ENCODE peak calls at places on chromosomes 13 and 19, in eight cellular contexts. G is activated T-cell treated with anti-CD3 and anti-CD28 coated beads, Interleukin-2, amount 50 U/mL, for 72 hours; S is neuronal stem cell; F is progenitor cell of endocrine pancreas; Q is adrenal gland; T is BJ; Z is stimulated activated CD4-positive, alpha-beta T cell treated with anti-CD3 and anti-CD28 coated beads, TNF-alpha, amount 100 ng/mL, for 4 hours; M is GM04504. C is an unnamed sample.

GRCh38 chr19:938233-938923 is 12.5 kb downstream of the ARID3A start:
- DNase-seq in T (no peak), Q (no peak), M (no peak), S (no peak), F (no peak), G (no peak), Z (no peak), C (no peak)

GRCh38 chr13:50449465-50449864 is 394.0 kb downstream of the DLEU7 start:
- DNase-seq in S (no peak), G (no peak), F (no peak), Q (no peak), T (no peak), M (no peak), Z (no peak), C (no peak)

GRCh38 chr19:2905918-2906519 is 5.3 kb downstream of the ZNF57 start:
- DNase-seq in S (no peak), G (no peak), M (no peak), F (no peak), Q (no peak), T (no peak), Z (no peak), C (no peak)

GRCh38 chr19:11284535-11284934 is 11.4 kb upstream of the TSPAN16 start:
- DNase-seq in Q (no peak), F (no peak), G (no peak), M (no peak), S (no peak), T (no peak), Z (no peak), C (no peak)

GRCh38 chr19:41296323-41296935 is 13.5 kb upstream of the CCDC97 start:
- DNase-seq in F (no peak), M (no peak), Z (no peak), T (no peak), G (no peak), Q (no peak), S (no peak), C (no peak)

GRCh38 chr13:21034602-21035190 is 26.7 kb downstream of the LATS2 start:
- DNase-seq in G (no peak), M (no peak), Q (peak), Z (no peak), S (no peak), F (no peak), T (no peak), C (no peak)

GRCh38 chr13:36858285-36858684 is 39.3 kb downstream of the RFXAP start:
- DNase-seq in Z (no peak), S (no peak), Q (no peak), F (no peak), M (peak), T (peak), G (no peak), C (no peak)

GRCh38 chr19:12543855-12544254 is 7.4 kb downstream of the ZNF564 start:
- DNase-seq in Z (no peak), M (no peak), Q (no peak), G (no peak), T (no peak), F (no peak), S (no peak), C (no peak)

GRCh38 chr19:40348961-40349507 is 539 bp downstream of the PLD3 start:
- DNase-seq in G (no peak), S (no peak), M (peak), F (no peak), Z (no peak), T (no peak), Q (peak), C (peak)

GRCh38 chr13:102316732-102317131 is 85.1 kb downstream of the FGF14 start:
- DNase-seq in M (no peak), T (no peak), Z (no peak), G (no peak), F (no peak), Q (no peak), S (no peak), C (no peak)

GRCh38 chr13:98462241-98462882 is 114.5 kb downstream of the STK24 start:
- DNase-seq in M (no peak), Z (no peak), F (no peak), Q (no peak), G (no peak), T (no peak), S (no peak), C (no peak)

GRCh38 chr13:20193142-20193923 is 595 bp upstream of the GJB2 start:
- DNase-seq in M (no peak), Z (no peak), S (no peak), F (no peak), Q (no peak), T (no peak), G (no peak), C (peak)

GRCh38 chr19:19348266-19348665 is 27.6 kb downstream of the MAU2 start:
- DNase-seq in M (no peak), Z (no peak), T (no peak), S (no peak), G (no peak), Q (no peak), F (no peak), C (no peak)

GRCh38 chr19:15291666-15292065 is 40.7 kb downstream of the BRD4 start:
- DNase-seq in G (no peak), T (no peak), F (no peak), S (no peak), Q (no peak), Z (no peak), M (no peak), C (no peak)

GRCh38 chr13:30499338-30499737 is 33.6 kb upstream of the HMGB1 start:
- DNase-seq in Z (no peak), F (no peak), G (no peak), T (no peak), M (no peak), S (no peak), Q (no peak), C (no peak)

GRCh38 chr13:112251930-112252585 is 124.1 kb upstream of the SPACA7 start:
- DNase-seq in M (no peak), Z (no peak), S (no peak), Q (peak), G (no peak), F (no peak), T (no peak), C (no peak)

GRCh38 chr13:85170372-85170771 is 628.8 kb downstream of the SLITRK6 start:
- DNase-seq in G (no peak), Z (no peak), T (no peak), Q (no peak), F (no peak), S (no peak), M (no peak), C (no peak)

GRCh38 chr19:38538793-38539528 is 78.8 kb downstream of the MAP4K1 start:
- DNase-seq in T (no peak), F (no peak), G (peak), Z (no peak), M (no peak), S (no peak), Q (no peak), C (no peak)

GRCh38 chr13:85853901-85854663 is 54.9 kb upstream of the SLITRK6 start:
- DNase-seq in Z (no peak), Q (no peak), F (no peak), M (no peak), G (no peak), T (no peak), S (no peak), C (no peak)

GRCh38 chr19:49983645-49984229 is 22.8 kb upstream of the SIGLEC11 start:
- DNase-seq in T (no peak), Q (peak), Z (peak), S (peak), G (peak), M (peak), F (peak), C (peak)

GRCh38 chr19:12938536-12939291 is at the start of gene CALR:
- DNase-seq in T (no peak), S (no peak), F (no peak), M (no peak), Z (no peak), Q (no peak), G (no peak), C (peak)

GRCh38 chr13:41694902-41695301 is 237.6 kb downstream of the RGCC start:
- DNase-seq in Q (peak), F (no peak), M (peak), T (peak), Z (no peak), S (no peak), G (no peak), C (no peak)

GRCh38 chr19:12331211-12331941 is 2.1 kb downstream of the ZNF563 start:
- DNase-seq in M (no peak), Q (peak), G (peak), F (no peak), Z (peak), S (no peak), T (no peak), C (peak)

GRCh38 chr13:39462456-39462855 is 140.5 kb downstream of the LHFPL6 start:
- DNase-seq in F (no peak), M (no peak), G (no peak), S (no peak), Z (no peak), Q (no peak), T (no peak), C (no peak)

GRCh38 chr13:78192721-78193120 is 274.1 kb upstream of the EDNRB start:
- DNase-seq in Q (no peak), G (no peak), Z (no peak), M (peak), S (no peak), T (peak), F (no peak), C (no peak)

GRCh38 chr19:34734601-34735103 is 609 bp downstream of the ZNF181 start:
- DNase-seq in F (no peak), M (no peak), Z (no peak), S (no peak), T (no peak), Q (no peak), G (no peak), C (no peak)

GRCh38 chr13:42048625-42049453 is at the start of gene DGKH:
- DNase-seq in Z (peak), G (peak), M (no peak), F (peak), Q (peak), T (no peak), S (peak), C (peak)

GRCh38 chr19:44072543-44073401 is 813 bp downstream of the ZNF284 start:
- DNase-seq in M (no peak), G (no peak), Z (no peak), F (no peak), Q (no peak), S (no peak), T (no peak), C (no peak)

GRCh38 chr19:15072930-15073647 is 8.9 kb upstream of the OR1I1 start:
- DNase-seq in G (no peak), F (no peak), Z (no peak), Q (no peak), M (no peak), S (no peak), T (peak), C (no peak)